ENCODE peak calls at places on chromosome 19, in six cellular contexts. One of them, this sample, is unnamed.

GRCh38 chr19:16052353-16052752 is 23.9 kb upstream of the TPM4 start:
- DNase-seq in IMR-90: no peak
- DNase-seq in D721Med: no peak
- DNase-seq in H9: no peak
- DNase-seq in AG04450: no peak
- DNase-seq in lower leg skin: no peak
- DNase-seq in this sample: no peak

GRCh38 chr19:1760020-1760419 is 6.7 kb downstream of the ONECUT3 start:
- DNase-seq in D721Med: no peak
- DNase-seq in AG04450: no peak
- DNase-seq in H9: no peak
- DNase-seq in IMR-90: no peak
- DNase-seq in lower leg skin: no peak
- DNase-seq in this sample: no peak

GRCh38 chr19:56403261-56403660 is 871 bp upstream of the ZNF583 start:
- DNase-seq in D721Med: no peak
- DNase-seq in H9: no peak
- DNase-seq in AG04450: peak; percentile 3
- DNase-seq in IMR-90: peak; percentile 39
- DNase-seq in lower leg skin: no peak
- DNase-seq in this sample: no peak

GRCh38 chr19:55370305-55370988 is at the start of gene IL11:
- DNase-seq in AG04450: no peak
- DNase-seq in D721Med: no peak
- DNase-seq in H9: no peak
- DNase-seq in IMR-90: peak; percentile 78
- DNase-seq in lower leg skin: no peak
- DNase-seq in this sample: peak; percentile 51

GRCh38 chr19:50313812-50314536 is 15.2 kb downstream of the KCNC3 start:
- DNase-seq in D721Med: no peak
- DNase-seq in AG04450: no peak
- DNase-seq in H9: peak; percentile 87
- DNase-seq in IMR-90: no peak
- DNase-seq in lower leg skin: no peak
- DNase-seq in this sample: no peak

GRCh38 chr19:11014403-11014911 is 53.6 kb downstream of the SMARCA4 start:
- DNase-seq in H9: peak; percentile 47
- DNase-seq in AG04450: no peak
- DNase-seq in D721Med: no peak
- DNase-seq in IMR-90: no peak
- DNase-seq in lower leg skin: no peak
- DNase-seq in this sample: no peak

GRCh38 chr19:30240904-30241695 is 131.1 kb upstream of the ZNF536 start:
- DNase-seq in H9: no peak
- DNase-seq in AG04450: no peak
- DNase-seq in IMR-90: no peak
- DNase-seq in lower leg skin: peak; percentile 18
- DNase-seq in D721Med: no peak
- DNase-seq in this sample: no peak

GRCh38 chr19:55494172-55494761 is 6.0 kb downstream of the SSC5D start:
- DNase-seq in lower leg skin: no peak
- DNase-seq in IMR-90: peak; percentile 75
- DNase-seq in D721Med: no peak
- DNase-seq in AG04450: no peak
- DNase-seq in H9: no peak
- DNase-seq in this sample: peak; percentile 91

GRCh38 chr19:19595171-19595701 is 23.3 kb downstream of the PBX4 start:
- DNase-seq in D721Med: no peak
- DNase-seq in AG04450: no peak
- DNase-seq in H9: no peak
- DNase-seq in IMR-90: peak; percentile 47
- DNase-seq in lower leg skin: no peak
- DNase-seq in this sample: peak; percentile 74

GRCh38 chr19:36745870-36746269 is 26.7 kb downstream of the ZNF850 start:
- DNase-seq in AG04450: no peak
- DNase-seq in H9: no peak
- DNase-seq in IMR-90: no peak
- DNase-seq in D721Med: no peak
- DNase-seq in lower leg skin: no peak
- DNase-seq in this sample: no peak

GRCh38 chr19:543912-544608 is at the start of gene GZMM:
- DNase-seq in H9: peak; percentile 23
- DNase-seq in D721Med: no peak
- DNase-seq in IMR-90: no peak
- DNase-seq in AG04450: no peak
- DNase-seq in lower leg skin: no peak
- DNase-seq in this sample: no peak

GRCh38 chr19:49912965-49913685 is 15.9 kb upstream of the ATF5 start:
- DNase-seq in AG04450: no peak
- DNase-seq in H9: peak; percentile 74
- DNase-seq in IMR-90: peak; percentile 44
- DNase-seq in lower leg skin: no peak
- DNase-seq in D721Med: no peak
- DNase-seq in this sample: no peak

GRCh38 chr19:444677-445210 is 16.1 kb downstream of the SHC2 start:
- DNase-seq in H9: no peak
- DNase-seq in IMR-90: no peak
- DNase-seq in lower leg skin: no peak
- DNase-seq in D721Med: no peak
- DNase-seq in AG04450: no peak
- DNase-seq in this sample: no peak

GRCh38 chr19:55553217-55554182 is 8.2 kb upstream of the SBK3 start:
- DNase-seq in IMR-90: no peak
- DNase-seq in AG04450: no peak
- DNase-seq in H9: no peak
- DNase-seq in lower leg skin: no peak
- DNase-seq in D721Med: no peak
- DNase-seq in this sample: no peak

GRCh38 chr19:37779139-37780035 is at the start of gene ZNF573:
- DNase-seq in AG04450: peak; percentile 65
- DNase-seq in H9: peak; percentile 84
- DNase-seq in lower leg skin: peak; percentile 96
- DNase-seq in D721Med: peak; percentile 57
- DNase-seq in IMR-90: peak; percentile 87
- DNase-seq in this sample: peak; percentile 89

GRCh38 chr19:23787106-23787505 is 28.4 kb upstream of the ZNF681 start:
- DNase-seq in IMR-90: peak; percentile 1
- DNase-seq in H9: no peak
- DNase-seq in lower leg skin: no peak
- DNase-seq in D721Med: no peak
- DNase-seq in AG04450: no peak
- DNase-seq in this sample: peak; percentile 6

GRCh38 chr19:51131780-51132680 is 7.3 kb downstream of the SIGLEC9 start:
- DNase-seq in AG04450: peak; percentile 42
- DNase-seq in D721Med: no peak
- DNase-seq in IMR-90: peak; percentile 38
- DNase-seq in lower leg skin: no peak
- DNase-seq in H9: no peak
- DNase-seq in this sample: peak; percentile 81

GRCh38 chr19:49335071-49335783 is at the start of gene CD37:
- DNase-seq in H9: peak; percentile 21
- DNase-seq in IMR-90: no peak
- DNase-seq in D721Med: no peak
- DNase-seq in lower leg skin: peak; percentile 86
- DNase-seq in AG04450: no peak
- DNase-seq in this sample: no peak

GRCh38 chr19:35994868-35995654 is at the start of gene SDHAF1:
- DNase-seq in IMR-90: peak; percentile 90
- DNase-seq in H9: peak; percentile 96
- DNase-seq in lower leg skin: peak; percentile 99
- DNase-seq in AG04450: peak; percentile 61
- DNase-seq in D721Med: peak; percentile 98
- DNase-seq in this sample: peak; percentile 91

GRCh38 chr19:30629086-30629485 is 256.9 kb downstream of the ZNF536 start:
- DNase-seq in D721Med: no peak
- DNase-seq in lower leg skin: no peak
- DNase-seq in AG04450: no peak
- DNase-seq in H9: no peak
- DNase-seq in IMR-90: no peak
- DNase-seq in this sample: no peak

GRCh38 chr19:29530549-29531457 is 5.0 kb downstream of the VSTM2B start:
- DNase-seq in lower leg skin: no peak
- DNase-seq in D721Med: no peak
- DNase-seq in H9: no peak
- DNase-seq in IMR-90: no peak
- DNase-seq in AG04450: no peak
- DNase-seq in this sample: no peak

GRCh38 chr19:428144-428543 is 19.2 kb upstream of the C2CD4C start:
- DNase-seq in D721Med: no peak
- DNase-seq in AG04450: no peak
- DNase-seq in H9: no peak
- DNase-seq in IMR-90: no peak
- DNase-seq in lower leg skin: no peak
- DNase-seq in this sample: no peak

GRCh38 chr19:55423225-55423967 is 15.8 kb upstream of the UBE2S start:
- DNase-seq in D721Med: no peak
- DNase-seq in H9: no peak
- DNase-seq in AG04450: no peak
- DNase-seq in lower leg skin: no peak
- DNase-seq in IMR-90: no peak
- DNase-seq in this sample: no peak

DNA sequence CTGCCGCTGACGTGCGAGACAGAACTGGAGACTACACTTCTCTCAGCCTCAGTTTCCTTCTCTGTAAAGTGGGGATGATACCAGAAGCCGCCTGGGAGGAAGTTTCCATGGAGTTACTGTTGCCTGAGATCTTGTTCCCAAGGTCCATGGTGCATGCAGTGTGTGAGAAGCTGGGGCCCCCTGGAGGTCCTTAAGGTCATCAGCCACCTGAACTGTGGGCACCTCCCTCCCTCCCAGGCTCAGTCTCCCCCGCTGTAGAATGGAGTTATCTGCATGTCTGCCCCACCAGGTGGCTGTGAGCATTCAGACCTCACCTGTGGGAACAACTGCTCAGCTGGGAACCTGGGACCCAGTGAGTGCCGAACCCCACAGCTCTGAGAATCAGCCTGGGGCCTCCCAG is 2.7 kb downstream of the CRX start:
- DNase-seq in lower leg skin: no peak
- DNase-seq in D721Med: no peak
- DNase-seq in H9: peak; percentile 60
- DNase-seq in AG04450: no peak
- DNase-seq in IMR-90: no peak
- DNase-seq in this sample: no peak
- TF ChIP-seq CTCF in lower leg skin: no peak
- TF ChIP-seq CTCF in D721Med: no peak
- TF ChIP-seq CTCF in H9: peak; percentile 47
- TF ChIP-seq CTCF in AG04450: no peak
- TF ChIP-seq CTCF in IMR-90: no peak
- TF ChIP-seq CTCF in this sample: no peak

GRCh38 chr19:9838324-9838723 is 3.2 kb downstream of the PIN1 start:
- DNase-seq in AG04450: no peak
- DNase-seq in D721Med: no peak
- DNase-seq in H9: no peak
- DNase-seq in IMR-90: no peak
- DNase-seq in lower leg skin: no peak
- DNase-seq in this sample: no peak

GRCh38 chr19:9834302-9834725 is 804 bp upstream of the PIN1 start:
- DNase-seq in AG04450: no peak
- DNase-seq in H9: no peak
- DNase-seq in IMR-90: no peak
- DNase-seq in lower leg skin: no peak
- DNase-seq in D721Med: no peak
- DNase-seq in this sample: no peak

GRCh38 chr19:9835507-9835949 is 410 bp downstream of the PIN1 start:
- DNase-seq in D721Med: no peak
- DNase-seq in H9: no peak
- DNase-seq in AG04450: no peak
- DNase-seq in lower leg skin: no peak
- DNase-seq in IMR-90: no peak
- DNase-seq in this sample: no peak

GRCh38 chr19:9834726-9835506 is at the start of gene PIN1:
- DNase-seq in AG04450: peak; percentile 94
- DNase-seq in lower leg skin: peak; percentile 100
- DNase-seq in H9: peak; percentile 99
- DNase-seq in D721Med: peak; percentile 91
- DNase-seq in IMR-90: peak; percentile 97
- DNase-seq in this sample: peak; percentile 97

DNA sequence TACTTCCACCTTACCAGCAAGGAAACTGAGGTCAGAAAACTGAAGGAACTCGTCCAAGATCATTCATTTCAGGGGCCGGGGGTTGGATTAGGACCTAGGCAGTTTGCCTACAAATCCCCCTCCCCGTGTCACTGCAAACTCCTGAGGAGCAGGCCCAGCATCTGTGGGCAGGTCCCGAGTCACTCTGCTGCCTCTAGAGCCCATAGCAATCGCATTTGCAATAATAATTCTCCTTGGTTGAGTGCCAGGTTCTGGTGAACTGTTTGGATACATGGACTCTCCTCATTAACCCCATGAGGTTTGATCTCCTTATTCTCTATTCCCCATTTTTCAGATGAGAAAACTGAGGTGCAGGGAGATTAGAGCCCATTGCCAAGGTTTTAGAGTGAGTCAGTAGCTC is 903 bp downstream of the PIN1 start:
- DNase-seq in D721Med: no peak
- DNase-seq in lower leg skin: no peak
- DNase-seq in AG04450: no peak
- DNase-seq in IMR-90: peak; percentile 43
- DNase-seq in H9: no peak
- DNase-seq in this sample: peak; percentile 52
- TF ChIP-seq CTCF in D721Med: no peak
- TF ChIP-seq CTCF in lower leg skin: no peak
- TF ChIP-seq CTCF in AG04450: peak; percentile 7
- TF ChIP-seq CTCF in IMR-90: no peak
- TF ChIP-seq CTCF in H9: no peak
- TF ChIP-seq CTCF in this sample: no peak

DNA sequence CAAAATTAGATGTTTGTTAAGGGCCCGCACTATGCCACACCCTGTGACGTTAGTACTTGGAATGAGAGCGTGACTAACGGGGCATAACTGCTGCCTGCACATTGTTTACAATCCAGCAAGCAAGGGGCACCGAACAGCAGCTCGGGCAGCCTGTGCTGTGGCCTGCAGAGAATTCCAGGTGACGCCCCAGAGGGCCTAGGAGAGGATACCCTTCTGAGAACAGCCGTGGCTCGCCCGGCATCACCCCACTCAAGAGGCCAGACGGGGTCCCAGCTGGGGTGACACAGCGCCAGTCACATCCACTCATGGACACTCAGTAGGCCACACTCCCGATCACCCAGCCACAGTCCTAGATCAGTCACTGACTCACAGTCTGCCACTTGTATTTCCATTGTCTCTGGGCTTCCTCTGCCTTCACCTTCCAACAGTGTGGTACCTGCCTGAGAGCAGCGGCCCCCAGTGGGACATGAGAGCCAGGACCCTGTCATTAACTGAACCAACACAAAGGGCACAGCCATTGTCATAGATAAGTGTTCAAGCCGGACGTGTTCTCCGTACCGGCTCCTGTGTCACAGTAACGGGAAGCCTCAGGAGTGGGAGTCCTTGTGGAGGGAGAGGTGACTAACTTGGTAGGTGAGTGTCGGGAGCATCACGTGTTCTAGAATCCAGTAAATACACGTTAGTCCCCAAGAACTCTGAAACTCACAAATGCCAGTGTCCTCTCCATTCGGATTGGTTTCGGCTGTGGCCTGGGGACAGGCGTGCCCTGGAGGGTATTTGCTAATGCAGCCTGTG is 7.5 kb downstream of the ZNF331 start:
- DNase-seq in AG04450: no peak
- DNase-seq in lower leg skin: no peak
- DNase-seq in IMR-90: peak; percentile 80
- DNase-seq in D721Med: no peak
- DNase-seq in H9: no peak
- DNase-seq in this sample: peak; percentile 76
- TF ChIP-seq CTCF in AG04450: no peak
- TF ChIP-seq CTCF in lower leg skin: no peak
- TF ChIP-seq CTCF in IMR-90: no peak
- TF ChIP-seq CTCF in D721Med: no peak
- TF ChIP-seq CTCF in H9: no peak
- TF ChIP-seq CTCF in this sample: no peak

GRCh38 chr19:18340990-18341868 is 831 bp downstream of the PGPEP1 start:
- DNase-seq in H9: peak; percentile 52
- DNase-seq in IMR-90: peak; percentile 42
- DNase-seq in lower leg skin: peak; percentile 91
- DNase-seq in D721Med: no peak
- DNase-seq in AG04450: no peak
- DNase-seq in this sample: peak; percentile 35
- TF ChIP-seq CTCF in H9: peak; percentile 12
- TF ChIP-seq CTCF in IMR-90: no peak
- TF ChIP-seq CTCF in lower leg skin: no peak
- TF ChIP-seq CTCF in D721Med: no peak
- TF ChIP-seq CTCF in AG04450: peak; percentile 13
- TF ChIP-seq CTCF in this sample: no peak